ENCODE peak calls at places on chromosomes 4 and X, in nine cellular contexts. One of them, this sample, is unnamed.

GRCh38 chrX:14776901-14777300 is 96.0 kb downstream of the FANCB start:
- DNase-seq in pancreas: no peak
- DNase-seq in RCC 7860: no peak
- DNase-seq in osteocyte: no peak
- DNase-seq in stimulated activated CD4-positive, alpha-beta T cell treated with anti-CD3 and anti-CD28 coated beads, TNF-alpha, amount 100 ng/mL, for 1 hour: no peak
- DNase-seq in GM20000: no peak
- DNase-seq in bronchial epithelial cell: no peak
- DNase-seq in T-helper 9 cell: no peak
- DNase-seq in NCI-H1092 treated with DMSO at 0.1 percent for 48 hours: no peak
- DNase-seq in this sample: no peak

GRCh38 chrX:74015379-74016019 is 288.5 kb upstream of the ZCCHC13 start:
- DNase-seq in pancreas: peak
- DNase-seq in RCC 7860: peak
- DNase-seq in osteocyte: no peak
- DNase-seq in stimulated activated CD4-positive, alpha-beta T cell treated with anti-CD3 and anti-CD28 coated beads, TNF-alpha, amount 100 ng/mL, for 1 hour: peak
- DNase-seq in GM20000: peak
- DNase-seq in bronchial epithelial cell: peak
- DNase-seq in T-helper 9 cell: peak
- DNase-seq in NCI-H1092 treated with DMSO at 0.1 percent for 48 hours: peak
- DNase-seq in this sample: peak

GRCh38 chrX:11129546-11129945 is 18.4 kb downstream of the HCCS start:
- DNase-seq in pancreas: no peak
- DNase-seq in RCC 7860: no peak
- DNase-seq in osteocyte: no peak
- DNase-seq in stimulated activated CD4-positive, alpha-beta T cell treated with anti-CD3 and anti-CD28 coated beads, TNF-alpha, amount 100 ng/mL, for 1 hour: no peak
- DNase-seq in GM20000: no peak
- DNase-seq in bronchial epithelial cell: no peak
- DNase-seq in T-helper 9 cell: no peak
- DNase-seq in NCI-H1092 treated with DMSO at 0.1 percent for 48 hours: no peak
- DNase-seq in this sample: no peak

GRCh38 chr4:158013858-158014257 is 159.0 kb downstream of the GASK1B start:
- DNase-seq in pancreas: no peak
- DNase-seq in RCC 7860: peak
- DNase-seq in osteocyte: no peak
- DNase-seq in stimulated activated CD4-positive, alpha-beta T cell treated with anti-CD3 and anti-CD28 coated beads, TNF-alpha, amount 100 ng/mL, for 1 hour: no peak
- DNase-seq in GM20000: no peak
- DNase-seq in bronchial epithelial cell: no peak
- DNase-seq in T-helper 9 cell: no peak
- DNase-seq in NCI-H1092 treated with DMSO at 0.1 percent for 48 hours: no peak
- DNase-seq in this sample: no peak

GRCh38 chr4:7499661-7500060 is 64.9 kb upstream of the PSAPL1 start:
- DNase-seq in pancreas: no peak
- DNase-seq in RCC 7860: no peak
- DNase-seq in osteocyte: no peak
- DNase-seq in stimulated activated CD4-positive, alpha-beta T cell treated with anti-CD3 and anti-CD28 coated beads, TNF-alpha, amount 100 ng/mL, for 1 hour: no peak
- DNase-seq in GM20000: no peak
- DNase-seq in bronchial epithelial cell: no peak
- DNase-seq in T-helper 9 cell: no peak
- DNase-seq in NCI-H1092 treated with DMSO at 0.1 percent for 48 hours: peak
- DNase-seq in this sample: no peak

GRCh38 chr4:5376015-5376414 is 324.7 kb downstream of the STK32B start:
- DNase-seq in pancreas: no peak
- DNase-seq in RCC 7860: no peak
- DNase-seq in osteocyte: no peak
- DNase-seq in stimulated activated CD4-positive, alpha-beta T cell treated with anti-CD3 and anti-CD28 coated beads, TNF-alpha, amount 100 ng/mL, for 1 hour: no peak
- DNase-seq in GM20000: no peak
- DNase-seq in bronchial epithelial cell: no peak
- DNase-seq in T-helper 9 cell: no peak
- DNase-seq in NCI-H1092 treated with DMSO at 0.1 percent for 48 hours: peak
- DNase-seq in this sample: no peak

GRCh38 chr4:65791807-65792308 is 121.6 kb upstream of the EPHA5 start:
- DNase-seq in pancreas: peak
- DNase-seq in RCC 7860: no peak
- DNase-seq in osteocyte: no peak
- DNase-seq in stimulated activated CD4-positive, alpha-beta T cell treated with anti-CD3 and anti-CD28 coated beads, TNF-alpha, amount 100 ng/mL, for 1 hour: no peak
- DNase-seq in GM20000: no peak
- DNase-seq in bronchial epithelial cell: peak
- DNase-seq in T-helper 9 cell: no peak
- DNase-seq in NCI-H1092 treated with DMSO at 0.1 percent for 48 hours: no peak
- DNase-seq in this sample: no peak

GRCh38 chr4:16248605-16249004 is 22.3 kb upstream of the TAPT1 start:
- DNase-seq in pancreas: no peak
- DNase-seq in RCC 7860: no peak
- DNase-seq in osteocyte: no peak
- DNase-seq in stimulated activated CD4-positive, alpha-beta T cell treated with anti-CD3 and anti-CD28 coated beads, TNF-alpha, amount 100 ng/mL, for 1 hour: no peak
- DNase-seq in GM20000: no peak
- DNase-seq in bronchial epithelial cell: no peak
- DNase-seq in T-helper 9 cell: no peak
- DNase-seq in NCI-H1092 treated with DMSO at 0.1 percent for 48 hours: no peak
- DNase-seq in this sample: no peak

GRCh38 chr4:36207808-36208207 is 36.5 kb downstream of the ARAP2 start:
- DNase-seq in pancreas: no peak
- DNase-seq in RCC 7860: no peak
- DNase-seq in osteocyte: no peak
- DNase-seq in stimulated activated CD4-positive, alpha-beta T cell treated with anti-CD3 and anti-CD28 coated beads, TNF-alpha, amount 100 ng/mL, for 1 hour: no peak
- DNase-seq in GM20000: no peak
- DNase-seq in bronchial epithelial cell: no peak
- DNase-seq in T-helper 9 cell: no peak
- DNase-seq in NCI-H1092 treated with DMSO at 0.1 percent for 48 hours: no peak
- DNase-seq in this sample: no peak

GRCh38 chr4:102869569-102870227 is 906 bp downstream of the CISD2 start:
- DNase-seq in pancreas: no peak
- DNase-seq in RCC 7860: peak
- DNase-seq in osteocyte: no peak
- DNase-seq in stimulated activated CD4-positive, alpha-beta T cell treated with anti-CD3 and anti-CD28 coated beads, TNF-alpha, amount 100 ng/mL, for 1 hour: no peak
- DNase-seq in GM20000: peak
- DNase-seq in bronchial epithelial cell: no peak
- DNase-seq in T-helper 9 cell: no peak
- DNase-seq in NCI-H1092 treated with DMSO at 0.1 percent for 48 hours: peak
- DNase-seq in this sample: no peak

GRCh38 chr4:10104211-10104990 is 12.2 kb downstream of the WDR1 start:
- DNase-seq in pancreas: no peak
- DNase-seq in RCC 7860: no peak
- DNase-seq in osteocyte: no peak
- DNase-seq in stimulated activated CD4-positive, alpha-beta T cell treated with anti-CD3 and anti-CD28 coated beads, TNF-alpha, amount 100 ng/mL, for 1 hour: no peak
- DNase-seq in GM20000: no peak
- DNase-seq in bronchial epithelial cell: no peak
- DNase-seq in T-helper 9 cell: no peak
- DNase-seq in NCI-H1092 treated with DMSO at 0.1 percent for 48 hours: no peak
- DNase-seq in this sample: no peak

GRCh38 chr4:106315476-106315967 is 487 bp downstream of the TBCK start:
- DNase-seq in pancreas: no peak
- DNase-seq in RCC 7860: peak
- DNase-seq in osteocyte: no peak
- DNase-seq in stimulated activated CD4-positive, alpha-beta T cell treated with anti-CD3 and anti-CD28 coated beads, TNF-alpha, amount 100 ng/mL, for 1 hour: no peak
- DNase-seq in GM20000: no peak
- DNase-seq in bronchial epithelial cell: peak
- DNase-seq in T-helper 9 cell: no peak
- DNase-seq in NCI-H1092 treated with DMSO at 0.1 percent for 48 hours: peak
- DNase-seq in this sample: peak

GRCh38 chr4:122313001-122313400 is 65.8 kb upstream of the ADAD1 start:
- DNase-seq in pancreas: no peak
- DNase-seq in RCC 7860: no peak
- DNase-seq in osteocyte: no peak
- DNase-seq in stimulated activated CD4-positive, alpha-beta T cell treated with anti-CD3 and anti-CD28 coated beads, TNF-alpha, amount 100 ng/mL, for 1 hour: no peak
- DNase-seq in GM20000: no peak
- DNase-seq in bronchial epithelial cell: peak
- DNase-seq in T-helper 9 cell: no peak
- DNase-seq in NCI-H1092 treated with DMSO at 0.1 percent for 48 hours: no peak
- DNase-seq in this sample: no peak

GRCh38 chr4:128721896-128722295 is 87.6 kb upstream of the JADE1 start:
- DNase-seq in pancreas: no peak
- DNase-seq in RCC 7860: no peak
- DNase-seq in osteocyte: no peak
- DNase-seq in stimulated activated CD4-positive, alpha-beta T cell treated with anti-CD3 and anti-CD28 coated beads, TNF-alpha, amount 100 ng/mL, for 1 hour: no peak
- DNase-seq in GM20000: no peak
- DNase-seq in bronchial epithelial cell: no peak
- DNase-seq in T-helper 9 cell: no peak
- DNase-seq in NCI-H1092 treated with DMSO at 0.1 percent for 48 hours: no peak
- DNase-seq in this sample: no peak

GRCh38 chrX:14694631-14695030 is 165.3 kb downstream of the GLRA2 start:
- DNase-seq in pancreas: no peak
- DNase-seq in RCC 7860: no peak
- DNase-seq in osteocyte: no peak
- DNase-seq in stimulated activated CD4-positive, alpha-beta T cell treated with anti-CD3 and anti-CD28 coated beads, TNF-alpha, amount 100 ng/mL, for 1 hour: no peak
- DNase-seq in GM20000: no peak
- DNase-seq in bronchial epithelial cell: peak
- DNase-seq in T-helper 9 cell: no peak
- DNase-seq in NCI-H1092 treated with DMSO at 0.1 percent for 48 hours: no peak
- DNase-seq in this sample: no peak

GRCh38 chr4:5967783-5968182 is 50.4 kb downstream of the C4orf50 start:
- DNase-seq in pancreas: no peak
- DNase-seq in RCC 7860: no peak
- DNase-seq in osteocyte: no peak
- DNase-seq in stimulated activated CD4-positive, alpha-beta T cell treated with anti-CD3 and anti-CD28 coated beads, TNF-alpha, amount 100 ng/mL, for 1 hour: no peak
- DNase-seq in GM20000: no peak
- DNase-seq in bronchial epithelial cell: no peak
- DNase-seq in T-helper 9 cell: no peak
- DNase-seq in NCI-H1092 treated with DMSO at 0.1 percent for 48 hours: no peak
- DNase-seq in this sample: no peak

GRCh38 chr4:82431026-82431745 is 796 bp downstream of the ENOPH1 start:
- DNase-seq in pancreas: peak
- DNase-seq in RCC 7860: no peak
- DNase-seq in osteocyte: no peak
- DNase-seq in stimulated activated CD4-positive, alpha-beta T cell treated with anti-CD3 and anti-CD28 coated beads, TNF-alpha, amount 100 ng/mL, for 1 hour: no peak
- DNase-seq in GM20000: peak
- DNase-seq in bronchial epithelial cell: no peak
- DNase-seq in T-helper 9 cell: peak
- DNase-seq in NCI-H1092 treated with DMSO at 0.1 percent for 48 hours: peak
- DNase-seq in this sample: peak

GRCh38 chrX:49246541-49246940 is 11.3 kb downstream of the CCDC22 start:
- DNase-seq in pancreas: no peak
- DNase-seq in RCC 7860: no peak
- DNase-seq in osteocyte: no peak
- DNase-seq in stimulated activated CD4-positive, alpha-beta T cell treated with anti-CD3 and anti-CD28 coated beads, TNF-alpha, amount 100 ng/mL, for 1 hour: no peak
- DNase-seq in GM20000: no peak
- DNase-seq in bronchial epithelial cell: no peak
- DNase-seq in T-helper 9 cell: no peak
- DNase-seq in NCI-H1092 treated with DMSO at 0.1 percent for 48 hours: no peak
- DNase-seq in this sample: no peak

GRCh38 chrX:11531226-11531625 is 134.5 kb downstream of the ARHGAP6 start:
- DNase-seq in pancreas: no peak
- DNase-seq in RCC 7860: no peak
- DNase-seq in osteocyte: no peak
- DNase-seq in stimulated activated CD4-positive, alpha-beta T cell treated with anti-CD3 and anti-CD28 coated beads, TNF-alpha, amount 100 ng/mL, for 1 hour: no peak
- DNase-seq in GM20000: no peak
- DNase-seq in bronchial epithelial cell: no peak
- DNase-seq in T-helper 9 cell: no peak
- DNase-seq in NCI-H1092 treated with DMSO at 0.1 percent for 48 hours: peak
- DNase-seq in this sample: no peak

GRCh38 chrX:134484039-134484438 is 24.1 kb downstream of the HPRT1 start:
- DNase-seq in pancreas: no peak
- DNase-seq in RCC 7860: peak
- DNase-seq in osteocyte: no peak
- DNase-seq in stimulated activated CD4-positive, alpha-beta T cell treated with anti-CD3 and anti-CD28 coated beads, TNF-alpha, amount 100 ng/mL, for 1 hour: no peak
- DNase-seq in GM20000: no peak
- DNase-seq in bronchial epithelial cell: peak
- DNase-seq in T-helper 9 cell: no peak
- DNase-seq in NCI-H1092 treated with DMSO at 0.1 percent for 48 hours: peak
- DNase-seq in this sample: no peak

GRCh38 chrX:22164770-22165388 is 107.8 kb upstream of the CBLL2 start:
- DNase-seq in pancreas: no peak
- DNase-seq in RCC 7860: peak
- DNase-seq in osteocyte: no peak
- DNase-seq in stimulated activated CD4-positive, alpha-beta T cell treated with anti-CD3 and anti-CD28 coated beads, TNF-alpha, amount 100 ng/mL, for 1 hour: no peak
- DNase-seq in GM20000: no peak
- DNase-seq in bronchial epithelial cell: peak
- DNase-seq in T-helper 9 cell: no peak
- DNase-seq in NCI-H1092 treated with DMSO at 0.1 percent for 48 hours: no peak
- DNase-seq in this sample: no peak

GRCh38 chrX:16712116-16712824 is at the start of gene CTPS2:
- DNase-seq in pancreas: peak
- DNase-seq in RCC 7860: peak
- DNase-seq in osteocyte: peak
- DNase-seq in stimulated activated CD4-positive, alpha-beta T cell treated with anti-CD3 and anti-CD28 coated beads, TNF-alpha, amount 100 ng/mL, for 1 hour: no peak
- DNase-seq in GM20000: peak
- DNase-seq in bronchial epithelial cell: peak
- DNase-seq in T-helper 9 cell: peak
- DNase-seq in NCI-H1092 treated with DMSO at 0.1 percent for 48 hours: peak
- DNase-seq in this sample: peak

GRCh38 chr4:61024610-61025009 is 175.5 kb upstream of the ADGRL3 start:
- DNase-seq in pancreas: no peak
- DNase-seq in RCC 7860: no peak
- DNase-seq in osteocyte: no peak
- DNase-seq in stimulated activated CD4-positive, alpha-beta T cell treated with anti-CD3 and anti-CD28 coated beads, TNF-alpha, amount 100 ng/mL, for 1 hour: no peak
- DNase-seq in GM20000: no peak
- DNase-seq in bronchial epithelial cell: no peak
- DNase-seq in T-helper 9 cell: no peak
- DNase-seq in NCI-H1092 treated with DMSO at 0.1 percent for 48 hours: no peak
- DNase-seq in this sample: no peak

GRCh38 chr4:76867880-76868655 is 29.9 kb downstream of the SOWAHB start:
- DNase-seq in pancreas: no peak
- DNase-seq in RCC 7860: no peak
- DNase-seq in osteocyte: no peak
- DNase-seq in stimulated activated CD4-positive, alpha-beta T cell treated with anti-CD3 and anti-CD28 coated beads, TNF-alpha, amount 100 ng/mL, for 1 hour: no peak
- DNase-seq in GM20000: no peak
- DNase-seq in bronchial epithelial cell: no peak
- DNase-seq in T-helper 9 cell: no peak
- DNase-seq in NCI-H1092 treated with DMSO at 0.1 percent for 48 hours: no peak
- DNase-seq in this sample: no peak

GRCh38 chr4:34417160-34417559 is 1827.2 kb downstream of the ARAP2 start:
- DNase-seq in pancreas: no peak
- DNase-seq in RCC 7860: no peak
- DNase-seq in osteocyte: no peak
- DNase-seq in stimulated activated CD4-positive, alpha-beta T cell treated with anti-CD3 and anti-CD28 coated beads, TNF-alpha, amount 100 ng/mL, for 1 hour: no peak
- DNase-seq in GM20000: no peak
- DNase-seq in bronchial epithelial cell: peak
- DNase-seq in T-helper 9 cell: no peak
- DNase-seq in NCI-H1092 treated with DMSO at 0.1 percent for 48 hours: no peak
- DNase-seq in this sample: no peak

GRCh38 chrX:129091097-129091496 is 432.2 kb downstream of the SMARCA1 start:
- DNase-seq in pancreas: no peak
- DNase-seq in RCC 7860: no peak
- DNase-seq in osteocyte: no peak
- DNase-seq in stimulated activated CD4-positive, alpha-beta T cell treated with anti-CD3 and anti-CD28 coated beads, TNF-alpha, amount 100 ng/mL, for 1 hour: no peak
- DNase-seq in GM20000: no peak
- DNase-seq in bronchial epithelial cell: no peak
- DNase-seq in T-helper 9 cell: no peak
- DNase-seq in NCI-H1092 treated with DMSO at 0.1 percent for 48 hours: peak
- DNase-seq in this sample: no peak

GRCh38 chr4:43362875-43363636 is 470.5 kb downstream of the GRXCR1 start:
- DNase-seq in pancreas: no peak
- DNase-seq in RCC 7860: no peak
- DNase-seq in osteocyte: no peak
- DNase-seq in stimulated activated CD4-positive, alpha-beta T cell treated with anti-CD3 and anti-CD28 coated beads, TNF-alpha, amount 100 ng/mL, for 1 hour: no peak
- DNase-seq in GM20000: no peak
- DNase-seq in bronchial epithelial cell: no peak
- DNase-seq in T-helper 9 cell: no peak
- DNase-seq in NCI-H1092 treated with DMSO at 0.1 percent for 48 hours: no peak
- DNase-seq in this sample: no peak

GRCh38 chr4:8181844-8182243 is 17.2 kb upstream of the SH3TC1 start:
- DNase-seq in pancreas: no peak
- DNase-seq in RCC 7860: no peak
- DNase-seq in osteocyte: no peak
- DNase-seq in stimulated activated CD4-positive, alpha-beta T cell treated with anti-CD3 and anti-CD28 coated beads, TNF-alpha, amount 100 ng/mL, for 1 hour: no peak
- DNase-seq in GM20000: no peak
- DNase-seq in bronchial epithelial cell: no peak
- DNase-seq in T-helper 9 cell: no peak
- DNase-seq in NCI-H1092 treated with DMSO at 0.1 percent for 48 hours: no peak
- DNase-seq in this sample: no peak

GRCh38 chr4:183876268-183876934 is 28.7 kb upstream of the STOX2 start:
- DNase-seq in pancreas: peak
- DNase-seq in RCC 7860: peak
- DNase-seq in osteocyte: no peak
- DNase-seq in stimulated activated CD4-positive, alpha-beta T cell treated with anti-CD3 and anti-CD28 coated beads, TNF-alpha, amount 100 ng/mL, for 1 hour: no peak
- DNase-seq in GM20000: no peak
- DNase-seq in bronchial epithelial cell: peak
- DNase-seq in T-helper 9 cell: no peak
- DNase-seq in NCI-H1092 treated with DMSO at 0.1 percent for 48 hours: peak
- DNase-seq in this sample: no peak

GRCh38 chr4:28690890-28691289 is 1830.2 kb downstream of the STIM2 start:
- DNase-seq in pancreas: no peak
- DNase-seq in RCC 7860: no peak
- DNase-seq in osteocyte: no peak
- DNase-seq in stimulated activated CD4-positive, alpha-beta T cell treated with anti-CD3 and anti-CD28 coated beads, TNF-alpha, amount 100 ng/mL, for 1 hour: no peak
- DNase-seq in GM20000: no peak
- DNase-seq in bronchial epithelial cell: no peak
- DNase-seq in T-helper 9 cell: no peak
- DNase-seq in NCI-H1092 treated with DMSO at 0.1 percent for 48 hours: no peak
- DNase-seq in this sample: no peak

GRCh38 chr4:102438873-102439614 is 62.1 kb upstream of the NFKB1 start:
- DNase-seq in pancreas: peak
- DNase-seq in RCC 7860: peak
- DNase-seq in osteocyte: no peak
- DNase-seq in stimulated activated CD4-positive, alpha-beta T cell treated with anti-CD3 and anti-CD28 coated beads, TNF-alpha, amount 100 ng/mL, for 1 hour: no peak
- DNase-seq in GM20000: no peak
- DNase-seq in bronchial epithelial cell: peak
- DNase-seq in T-helper 9 cell: no peak
- DNase-seq in NCI-H1092 treated with DMSO at 0.1 percent for 48 hours: no peak
- DNase-seq in this sample: no peak

This sample was measured in T-helper 1 cell.